ENCODE peak calls at places on chromosomes 6 and 20, in four cellular contexts. X, Z, Q and V are unnamed samples.

GRCh38 chr6:116461563-116462507 is 660 bp downstream of the CALHM6 start:
- DNase-seq in Z (no peak), Q (peak; percentile 86), X (no peak), V (no peak)

GRCh38 chr20:35561671-35562070 is 19.8 kb downstream of the ERGIC3 start:
- DNase-seq in Z (no peak), Q (peak; percentile 38), X (no peak), V (peak; percentile 42)

GRCh38 chr20:57653546-57653900 is 33.3 kb upstream of the ZBP1 start:
- DNase-seq in Q (no peak), X (no peak), Z (no peak), V (no peak)

GRCh38 chr6:26199773-26200728 is 112.8 kb downstream of the HFE start:
- DNase-seq in X (no peak), Z (no peak), Q (no peak), V (no peak)

GRCh38 chr6:10420546-10421507 is 6.0 kb upstream of the TFAP2A start:
- DNase-seq in Z (no peak), Q (peak; percentile 76), X (no peak), V (no peak)

GRCh38 chr20:33410081-33410742 is 8.9 kb upstream of the CDK5RAP1 start:
- DNase-seq in Z (no peak), Q (no peak), X (no peak), V (no peak)

GRCh38 chr6:163572612-163573011 is 158.1 kb downstream of the QKI start:
- DNase-seq in X (no peak), Q (no peak), Z (no peak), V (peak; percentile 91)

GRCh38 chr6:46511320-46511719 is 20.1 kb upstream of the RCAN2 start:
- DNase-seq in Z (no peak), X (no peak), Q (no peak), V (no peak)

GRCh38 chr6:82842721-82843120 is 222.9 kb downstream of the UBE3D start:
- DNase-seq in Z (no peak), Q (no peak), X (no peak), V (no peak)

GRCh38 chr6:92667843-92668242 is 751.5 kb downstream of the EPHA7 start:
- DNase-seq in Z (no peak), X (no peak), Q (no peak), V (no peak)

GRCh38 chr6:21873562-21873961 is 280.0 kb downstream of the SOX4 start:
- DNase-seq in X (no peak), Q (no peak), Z (no peak), V (no peak)

GRCh38 chr6:126156973-126157372 is 170.6 kb downstream of the TRMT11 start:
- DNase-seq in Q (no peak), Z (peak; percentile 5), X (no peak), V (peak; percentile 15)

GRCh38 chr6:141483561-141484061 is 649.1 kb upstream of the GJE1 start:
- DNase-seq in X (no peak), Q (no peak), Z (peak; percentile 85), V (no peak)

GRCh38 chr6:89035252-89036106 is 45.1 kb upstream of the PNRC1 start:
- DNase-seq in X (peak; percentile 73), Z (no peak), Q (no peak), V (peak; percentile 18)

GRCh38 chr6:15066433-15067337 is 179.2 kb upstream of the JARID2 start:
- DNase-seq in Q (no peak), Z (no peak), X (no peak), V (peak; percentile 87)

GRCh38 chr6:24547243-24547642 is 52.5 kb downstream of the ALDH5A1 start:
- DNase-seq in X (peak; percentile 32), Q (peak; percentile 36), Z (no peak), V (no peak)

GRCh38 chr20:15487030-15487429 is 1086.2 kb downstream of the KIF16B start:
- DNase-seq in X (no peak), Z (no peak), Q (no peak), V (no peak)

GRCh38 chr20:4601630-4602296 is 119.9 kb upstream of the PRND start:
- DNase-seq in X (no peak), Q (no peak), Z (no peak), V (no peak)

GRCh38 chr20:24915892-24916291 is 33.2 kb upstream of the CST7 start:
- DNase-seq in Z (no peak), X (no peak), Q (no peak), V (no peak)

GRCh38 chr6:4426916-4427315 is 291.5 kb upstream of the ECI2 start:
- DNase-seq in Z (no peak), Q (no peak), X (no peak), V (no peak)

GRCh38 chr6:169131356-169131755 is 122.3 kb downstream of the THBS2 start:
- DNase-seq in Q (no peak), X (no peak), Z (no peak), V (no peak)

GRCh38 chr6:8819446-8819845 is 384.1 kb upstream of the SLC35B3 start:
- DNase-seq in X (no peak), Q (no peak), Z (no peak), V (no peak)

GRCh38 chr6:109308018-109308492 is 74.2 kb downstream of the CD164 start:
- DNase-seq in Z (no peak), Q (no peak), X (peak; percentile 31), V (peak; percentile 75)

GRCh38 chr6:28980797-28981390 is 24.2 kb downstream of the ZNF311 start:
- DNase-seq in Q (peak; percentile 76), X (peak; percentile 100), Z (peak; percentile 11), V (peak; percentile 84)

GRCh38 chr20:57660510-57661199 is 40.4 kb upstream of the ZBP1 start:
- DNase-seq in Z (no peak), Q (no peak), X (no peak), V (no peak)

GRCh38 chr6:129890701-129891100 is 29.6 kb upstream of the TMEM244 start:
- DNase-seq in Z (no peak), X (no peak), Q (no peak), V (peak; percentile 49)

GRCh38 chr6:156778615-156779205 is 1.5 kb downstream of the ARID1B start:
- DNase-seq in Z (no peak), X (peak; percentile 34), Q (no peak), V (peak; percentile 71)

GRCh38 chr6:292506-293184 is 358 bp downstream of the DUSP22 start:
- DNase-seq in Q (peak; percentile 64), X (peak; percentile 51), Z (peak; percentile 93), V (peak; percentile 75)

GRCh38 chr20:18360601-18361000 is 72.3 kb downstream of the ZNF133 start:
- DNase-seq in X (no peak), Z (no peak), Q (no peak), V (no peak)
- TF ChIP-seq NR2C2 in X (no peak), Z (no peak), Q (no peak), V (no peak)

GRCh38 chr6:35787266-35788218 is 6.7 kb downstream of the CLPSL1 start:
- DNase-seq in Z (no peak), Q (no peak), X (peak; percentile 36), V (peak; percentile 27)
- TF ChIP-seq NR2C2 in Z (no peak), Q (no peak), X (no peak), V (no peak)

GRCh38 chr6:148075352-148075751 is 267.3 kb upstream of the SASH1 start:
- DNase-seq in Q (no peak), Z (no peak), X (no peak), V (no peak)

GRCh38 chr6:148069256-148069655 is 273.4 kb upstream of the SASH1 start:
- DNase-seq in Z (no peak), Q (no peak), X (no peak), V (no peak)

GRCh38 chr6:148074291-148074690 is 268.3 kb upstream of the SASH1 start:
- DNase-seq in X (no peak), Z (no peak), Q (no peak), V (no peak)

GRCh38 chr6:148076046-148076445 is 266.6 kb upstream of the SASH1 start:
- DNase-seq in Z (no peak), X (no peak), Q (no peak), V (no peak)

DNA sequence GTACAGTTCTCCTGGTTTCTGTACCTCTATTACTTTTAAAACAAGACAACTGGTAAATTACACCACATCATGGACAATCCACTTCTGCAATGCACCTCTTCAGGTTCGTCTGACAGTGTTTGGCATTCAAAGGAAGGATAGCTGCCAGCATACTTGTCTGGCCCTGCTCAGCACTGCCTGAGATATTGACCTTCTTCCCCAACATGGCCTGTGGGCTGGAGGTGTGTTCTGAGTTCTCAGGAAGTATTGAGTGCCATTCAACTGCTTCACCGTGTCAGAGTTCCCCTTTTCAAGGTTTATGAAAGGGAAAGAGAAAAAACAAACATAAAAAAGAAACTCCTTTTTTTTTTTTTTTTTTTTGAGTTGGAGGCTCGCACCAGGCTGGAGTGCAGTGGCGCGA is 267.9 kb upstream of the SASH1 start:
- DNase-seq in Z (no peak), Q (no peak), X (no peak), V (no peak)
- TF ChIP-seq NR2C2 in Z (no peak), Q (no peak), X (no peak), V (no peak)

GRCh38 chr20:7146552-7147219 is 379.2 kb downstream of the BMP2 start:
- DNase-seq in Z (no peak), X (no peak), Q (no peak), V (no peak)
- TF ChIP-seq NR2C2 in Z (no peak), X (no peak), Q (no peak), V (no peak)

GRCh38 chr6:136209496-136209895 is 40.6 kb downstream of the MTFR2 start:
- DNase-seq in X (no peak), Q (no peak), Z (no peak), V (no peak)
- TF ChIP-seq NR2C2 in X (no peak), Q (no peak), Z (no peak), V (no peak)

GRCh38 chr6:122660296-122660695 is 50.1 kb downstream of the PKIB start:
- DNase-seq in Q (no peak), X (no peak), Z (no peak), V (no peak)

GRCh38 chr6:122665929-122666328 is 55.7 kb downstream of the PKIB start:
- DNase-seq in Q (no peak), Z (no peak), X (no peak), V (no peak)

GRCh38 chr6:122669418-122669817 is 59.2 kb downstream of the PKIB start:
- DNase-seq in X (no peak), Q (no peak), Z (no peak), V (no peak)

GRCh38 chr6:122666418-122666817 is 56.2 kb downstream of the PKIB start:
- DNase-seq in X (no peak), Z (no peak), Q (no peak), V (no peak)

GRCh38 chr6:122663981-122664380 is 53.8 kb downstream of the PKIB start:
- DNase-seq in Q (no peak), X (no peak), Z (no peak), V (no peak)
- TF ChIP-seq NR2C2 in Q (no peak), X (no peak), Z (no peak), V (no peak)

DNA sequence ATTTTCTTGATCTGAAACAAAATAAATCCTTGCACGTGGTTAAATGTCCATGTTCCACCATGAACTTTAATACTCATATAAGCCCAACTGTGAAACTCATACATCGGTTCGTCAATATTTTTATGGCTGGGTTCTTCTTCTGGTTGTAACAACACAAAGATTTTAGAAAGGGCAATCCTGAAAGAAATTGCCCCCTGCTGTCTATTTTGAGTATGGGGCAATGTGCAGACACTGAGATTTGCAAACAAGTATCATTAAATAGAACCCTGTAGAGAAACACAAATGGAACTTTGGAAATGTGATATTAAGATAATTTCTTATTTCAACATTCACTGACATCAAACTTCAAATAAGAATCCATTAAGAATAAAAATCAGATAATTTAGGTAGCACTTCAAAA is 80.2 kb upstream of the PHACTR1 start:
- DNase-seq in Z (no peak), Q (no peak), X (no peak), V (no peak)
- TF ChIP-seq NR2C2 in Z (no peak), Q (no peak), X (no peak), V (no peak)

GRCh38 chr6:107697682-107698081 is 126.4 kb downstream of the SCML4 start:
- DNase-seq in Q (no peak), X (no peak), Z (no peak), V (no peak)
- TF ChIP-seq NR2C2 in Q (no peak), X (no peak), Z (no peak), V (no peak)